ENCODE peak calls at places on chromosomes 5 and 9, in five cellular contexts. D is sciatic nerve, H is HCT116, P is Calu3, U is cardiac fibroblast. Z is an unnamed sample.
A peak's percentile ranks its signal among the peaks of the same experiment; 100 is the strongest.

GRCh38 chr5:6780802-6781391 is 67.7 kb downstream of the TENT4A start:
- DNase-seq in D (no peak), U (peak; percentile 15), H (peak; percentile 38), P (no peak), Z (no peak)

GRCh38 chr9:88458716-88459115 is 70.5 kb downstream of the SPIN1 start:
- DNase-seq in D (no peak), P (no peak), U (peak; percentile 43), H (no peak), Z (no peak)

GRCh38 chr5:74261906-74262305 is 378.6 kb downstream of the ENC1 start:
- DNase-seq in H (no peak), D (no peak), U (no peak), P (no peak), Z (no peak)

GRCh38 chr9:33510264-33511183 is 13.5 kb upstream of the ANKRD18B start:
- DNase-seq in P (peak; percentile 43), H (no peak), U (peak; percentile 76), D (peak; percentile 76), Z (peak; percentile 52)

GRCh38 chr9:134321957-134322741 is 4.1 kb upstream of the RXRA start:
- DNase-seq in H (no peak), P (no peak), U (no peak), D (peak; percentile 53), Z (no peak)

GRCh38 chr9:5492965-5493364 is 17.4 kb upstream of the PDCD1LG2 start:
- DNase-seq in H (no peak), U (peak; percentile 73), P (no peak), D (no peak), Z (no peak)

GRCh38 chr9:6575324-6575758 is 70.2 kb downstream of the GLDC start:
- DNase-seq in U (no peak), D (no peak), P (no peak), H (no peak), Z (no peak)

GRCh38 chr9:80968611-80969010 is 720.7 kb downstream of the TLE1 start:
- DNase-seq in U (peak; percentile 87), P (no peak), D (no peak), H (no peak), Z (no peak)

GRCh38 chr5:149141957-149142851 is 911 bp downstream of the ABLIM3 start:
- DNase-seq in H (no peak), U (peak; percentile 48), P (no peak), D (peak; percentile 64), Z (no peak)

GRCh38 chr9:137112564-137113384 is 1.8 kb downstream of the DPP7 start:
- DNase-seq in H (no peak), P (no peak), U (no peak), D (no peak), Z (no peak)

GRCh38 chr5:150272531-150272930 is 17.0 kb downstream of the CAMK2A start:
- DNase-seq in P (peak; percentile 50), U (peak; percentile 58), H (no peak), D (no peak), Z (no peak)

GRCh38 chr5:2186472-2187015 is 303.8 kb upstream of the IRX4 start:
- DNase-seq in P (no peak), D (no peak), U (no peak), H (no peak), Z (no peak)

GRCh38 chr9:20478780-20479179 is 143.5 kb downstream of the MLLT3 start:
- DNase-seq in P (no peak), U (no peak), H (no peak), D (no peak), Z (no peak)

GRCh38 chr5:176995896-176996767 is 10.4 kb downstream of the UIMC1 start:
- DNase-seq in D (no peak), P (no peak), H (no peak), U (peak; percentile 91), Z (no peak)

GRCh38 chr5:162323471-162323870 is 255.9 kb downstream of the GABRG2 start:
- DNase-seq in D (no peak), U (peak; percentile 0), H (no peak), P (no peak), Z (no peak)

GRCh38 chr5:80620206-80620605 is 34.2 kb upstream of the MSH3 start:
- DNase-seq in H (no peak), P (no peak), U (peak; percentile 9), D (no peak), Z (no peak)

GRCh38 chr5:1090538-1090937 is 21.3 kb downstream of the SLC12A7 start:
- DNase-seq in U (peak; percentile 19), P (no peak), H (no peak), D (no peak), Z (no peak)

GRCh38 chr9:11233693-11234092 is 620.9 kb upstream of the PTPRD start:
- DNase-seq in D (no peak), P (no peak), U (no peak), H (no peak), Z (no peak)

GRCh38 chr5:148966348-148966747 is 96.5 kb downstream of the SH3TC2 start:
- DNase-seq in H (no peak), U (no peak), D (no peak), P (no peak), Z (no peak)

GRCh38 chr9:92609142-92609500 is 60.8 kb downstream of the IPPK start:
- DNase-seq in P (no peak), H (no peak), D (no peak), U (peak; percentile 42), Z (no peak)

GRCh38 chr5:144433893-144434292 is 263.2 kb downstream of the KCTD16 start:
- DNase-seq in P (no peak), H (no peak), U (no peak), D (no peak), Z (no peak)

GRCh38 chr5:132484386-132484715 is 6.2 kb downstream of the IRF1 start:
- DNase-seq in D (peak; percentile 43), U (no peak), H (no peak), P (no peak), Z (no peak)

GRCh38 chr9:121736964-121737462 is 85.6 kb downstream of the DAB2IP start:
- DNase-seq in H (no peak), D (peak; percentile 81), P (peak; percentile 75), U (no peak), Z (peak; percentile 75)

GRCh38 chr9:89872913-89873707 is 268.3 kb downstream of the GADD45G start:
- DNase-seq in U (no peak), P (no peak), H (no peak), D (peak; percentile 48), Z (no peak)

GRCh38 chr9:116504893-116505480 is 182.1 kb upstream of the TRIM32 start:
- DNase-seq in H (no peak), D (no peak), U (no peak), P (no peak), Z (no peak)

GRCh38 chr9:92607088-92607487 is 62.8 kb downstream of the IPPK start:
- DNase-seq in U (peak; percentile 89), P (no peak), D (no peak), H (no peak), Z (no peak)

GRCh38 chr9:138105123-138105415 is 227.5 kb downstream of the CACNA1B start:
- DNase-seq in P (no peak), H (no peak), D (no peak), U (no peak), Z (no peak)

GRCh38 chr5:176578391-176578808 is 29.3 kb downstream of the CDHR2 start:
- DNase-seq in H (peak; percentile 83), P (peak; percentile 28), U (peak; percentile 55), D (no peak), Z (peak; percentile 77)

GRCh38 chr9:98306384-98307145 is 51.1 kb upstream of the TBC1D2 start:
- DNase-seq in P (no peak), D (no peak), H (no peak), U (peak; percentile 43), Z (no peak)

GRCh38 chr5:132677191-132677590 is 3.4 kb downstream of the IL4 start:
- DNase-seq in H (peak; percentile 79), U (peak; percentile 91), P (peak; percentile 89), D (peak; percentile 54), Z (peak; percentile 68)